ENCODE peak calls at places on chromosomes 13 and 19, in four cellular contexts. U is IMR-90, S is fibroblast of lung, T is AG10803. J is an unnamed sample.
A peak's percentile ranks its signal among the peaks of the same experiment; 100 is the strongest.

GRCh38 chr13:113210834-113211233 is 1.4 kb downstream of the CUL4A start:
- DNase-seq in T (no peak), S (no peak), U (no peak), J (no peak)

GRCh38 chr13:32840840-32841713 is 175.1 kb upstream of the KL start:
- DNase-seq in S (peak; percentile 10), U (no peak), T (no peak), J (peak; percentile 11)

GRCh38 chr19:29283366-29283765 is 70.4 kb upstream of the UQCRFS1 start:
- DNase-seq in U (no peak), T (no peak), S (no peak), J (no peak)

GRCh38 chr19:3045885-3046603 is 16.3 kb downstream of the TLE5 start:
- DNase-seq in U (no peak), T (no peak), S (no peak), J (no peak)

GRCh38 chr13:85806553-85807175 is 7.4 kb upstream of the SLITRK6 start:
- DNase-seq in T (peak; percentile 37), U (peak; percentile 61), S (peak; percentile 30), J (peak; percentile 74)

GRCh38 chr19:55536951-55537740 is at the start of gene SBK2:
- DNase-seq in S (no peak), T (no peak), U (no peak), J (no peak)

GRCh38 chr19:54517483-54517882 is 14.9 kb downstream of the LAIR2 start:
- DNase-seq in U (peak; percentile 2), S (peak; percentile 27), T (peak; percentile 1), J (peak; percentile 81)

GRCh38 chr13:77029436-77029835 is 2.5 kb upstream of the FBXL3 start:
- DNase-seq in T (no peak), S (no peak), U (no peak), J (no peak)

GRCh38 chr13:32262165-32262564 is 53.0 kb downstream of the ZAR1L start:
- DNase-seq in T (no peak), S (peak; percentile 38), U (peak; percentile 39), J (no peak)

GRCh38 chr19:43809762-43810696 is 7.8 kb upstream of the LYPD5 start:
- DNase-seq in S (peak; percentile 61), T (peak; percentile 67), U (peak; percentile 74), J (peak; percentile 73)

GRCh38 chr13:75963318-75963717 is 327.2 kb downstream of the LMO7 start:
- DNase-seq in U (no peak), T (peak; percentile 1), S (no peak), J (no peak)

GRCh38 chr19:3443840-3444694 is 36.3 kb downstream of the SMIM24 start:
- DNase-seq in T (no peak), S (peak; percentile 15), U (peak; percentile 47), J (no peak)

GRCh38 chr19:6219147-6219525 is 60.6 kb downstream of the MLLT1 start:
- DNase-seq in U (no peak), S (no peak), T (no peak), J (no peak)

GRCh38 chr19:5308471-5309437 is 31.9 kb downstream of the PTPRS start:
- DNase-seq in T (peak; percentile 67), U (peak; percentile 90), S (peak; percentile 91), J (peak; percentile 96)

GRCh38 chr13:86684402-86684801 is 885.2 kb upstream of the SLITRK6 start:
- DNase-seq in S (peak; percentile 66), T (no peak), U (no peak), J (no peak)

GRCh38 chr13:80116107-80116506 is 224.8 kb downstream of the SPRY2 start:
- DNase-seq in T (peak; percentile 81), U (peak; percentile 88), S (peak; percentile 86), J (peak; percentile 45)

GRCh38 chr19:34480971-34481821 is at the start of gene WTIP:
- DNase-seq in S (peak; percentile 94), T (peak; percentile 94), U (peak; percentile 88), J (peak; percentile 82)

GRCh38 chr13:90675129-90675528 is 672.4 kb upstream of the MIR17HG start:
- DNase-seq in S (peak; percentile 25), U (no peak), T (no peak), J (no peak)

GRCh38 chr13:106836186-106836802 is 268.4 kb upstream of the ARGLU1 start:
- DNase-seq in S (no peak), U (no peak), T (no peak), J (no peak)
- TF ChIP-seq CTCF in S (no peak), U (no peak), T (no peak), J (no peak)

GRCh38 chr19:19386373-19386869 is 19.1 kb upstream of the GATAD2A start:
- DNase-seq in U (no peak), S (no peak), T (no peak), J (no peak)
- TF ChIP-seq CTCF in U (peak; percentile 28), S (peak; percentile 27), T (peak; percentile 20), J (peak; percentile 40)

GRCh38 chr13:103142091-103142594 is 75.9 kb upstream of the SLC10A2 start:
- DNase-seq in T (no peak), S (no peak), U (no peak), J (no peak)

GRCh38 chr13:103134271-103134670 is 68.1 kb upstream of the SLC10A2 start:
- DNase-seq in U (no peak), T (no peak), S (no peak), J (no peak)

GRCh38 chr13:103145476-103145875 is 79.3 kb upstream of the SLC10A2 start:
- DNase-seq in S (no peak), T (no peak), U (no peak), J (no peak)

DNA sequence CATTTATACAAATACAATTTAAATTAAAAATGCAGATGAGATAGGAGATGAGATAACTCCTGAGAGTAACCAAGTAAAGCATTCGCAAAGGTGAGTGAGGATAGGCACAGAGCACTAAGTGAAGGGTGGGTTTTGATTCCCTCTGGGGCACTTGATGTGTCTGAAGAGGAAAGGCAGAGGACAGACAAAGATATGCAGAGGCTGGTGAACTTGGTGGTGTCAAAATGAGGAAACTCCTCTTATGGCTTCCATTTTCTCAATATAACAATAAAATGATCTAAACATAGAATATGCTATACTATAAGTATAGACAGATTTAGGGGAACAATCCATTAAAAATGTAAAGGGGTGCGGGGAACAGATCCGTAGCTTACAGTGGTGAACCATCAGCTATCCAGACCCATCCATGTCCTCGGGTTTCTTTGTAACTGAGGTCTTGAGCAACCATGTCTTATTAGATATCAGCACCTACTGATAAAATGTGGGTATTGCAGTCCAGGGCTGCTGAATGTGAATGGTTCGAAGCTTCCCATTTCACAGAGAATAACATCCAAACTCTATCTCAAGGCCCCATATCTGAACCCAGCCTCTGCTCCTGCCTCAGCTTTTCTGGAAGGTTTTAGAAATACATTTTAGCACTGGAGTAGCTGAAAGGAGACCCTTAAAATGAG is 73.9 kb upstream of the SLC10A2 start:
- DNase-seq in U (no peak), S (no peak), T (no peak), J (peak; percentile 39)
- TF ChIP-seq CTCF in U (no peak), S (peak; percentile 22), T (no peak), J (peak; percentile 66)

DNA sequence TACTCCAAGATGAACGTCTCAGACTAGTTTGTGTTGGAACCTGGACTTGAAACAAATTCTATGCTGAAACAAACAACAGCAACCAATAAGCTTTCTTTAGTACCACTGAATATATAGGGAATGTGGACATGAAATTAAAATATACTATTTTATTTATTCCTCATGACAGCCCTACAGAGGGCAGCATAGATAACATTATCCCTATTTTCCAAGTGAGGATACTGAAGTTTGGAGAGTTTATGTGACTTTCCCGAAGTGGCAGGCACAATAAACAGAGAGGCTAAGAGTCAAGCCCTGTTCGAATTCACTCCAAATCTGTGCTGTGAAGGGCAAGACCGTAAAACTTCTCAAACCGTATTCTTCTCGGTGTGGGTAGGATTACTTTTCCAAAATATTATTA is 509.9 kb upstream of the GPC6 start:
- DNase-seq in T (peak; percentile 16), U (peak; percentile 19), S (peak; percentile 21), J (peak; percentile 37)
- TF ChIP-seq CTCF in T (peak; percentile 49), U (peak; percentile 60), S (peak; percentile 52), J (peak; percentile 56)

GRCh38 chr13:24541127-24541475 is 28.5 kb upstream of the PARP4 start:
- DNase-seq in S (no peak), U (no peak), T (no peak), J (no peak)

GRCh38 chr13:24539500-24540165 is 27.1 kb upstream of the PARP4 start:
- DNase-seq in U (no peak), S (no peak), T (no peak), J (no peak)

DNA sequence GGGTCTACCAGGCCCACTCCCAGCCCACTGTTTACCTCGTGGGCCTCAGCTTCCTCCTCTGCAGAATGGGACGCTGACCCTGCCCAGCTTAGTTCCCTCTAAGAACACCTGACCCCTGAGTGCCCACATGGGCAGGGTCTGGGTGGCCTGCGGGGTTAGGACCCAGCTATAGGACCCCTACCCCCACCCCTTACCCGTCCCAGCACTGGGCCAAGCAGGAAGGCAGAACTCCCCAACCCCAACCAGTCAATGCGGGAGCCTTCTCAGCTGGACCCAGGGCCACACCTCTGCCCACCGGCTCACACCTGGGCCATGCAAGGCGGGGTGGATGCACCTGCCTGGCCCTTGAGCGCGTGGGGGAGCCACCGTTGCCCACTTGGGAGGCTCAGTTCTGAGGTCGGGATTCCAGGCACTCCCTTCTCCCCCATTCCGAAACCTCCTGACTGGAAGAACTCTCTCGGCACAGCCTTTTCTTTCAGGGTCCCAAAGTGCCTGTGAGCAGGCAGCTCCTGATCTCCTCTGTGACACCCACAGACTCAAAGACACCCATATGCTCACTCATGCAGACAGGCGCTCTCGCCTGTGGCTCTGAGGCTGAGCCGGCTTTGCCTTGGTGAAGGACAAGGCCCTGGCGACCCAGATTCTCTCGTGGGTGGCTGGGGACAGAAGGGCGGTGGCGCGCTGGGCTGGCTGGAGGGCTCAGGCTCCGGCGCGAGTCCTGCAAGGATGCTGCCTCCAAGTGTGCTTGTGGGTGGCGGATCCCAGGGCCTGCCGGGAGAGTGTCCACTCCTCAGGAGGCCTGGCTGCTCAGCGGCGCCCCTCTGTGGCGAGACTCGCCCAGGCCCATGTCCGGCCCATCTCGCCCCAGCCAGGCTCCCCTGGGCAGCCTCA is 27.9 kb upstream of the PARP4 start:
- DNase-seq in U (no peak), T (no peak), S (no peak), J (peak; percentile 10)
- TF ChIP-seq CTCF in U (peak; percentile 19), T (no peak), S (no peak), J (peak; percentile 44)

GRCh38 chr13:26400545-26400944 is 146.6 kb downstream of the CDK8 start:
- DNase-seq in S (no peak), U (no peak), T (no peak), J (no peak)
- TF ChIP-seq CTCF in S (no peak), U (no peak), T (no peak), J (no peak)

GRCh38 chr19:31111741-31112140 is 237.5 kb downstream of the TSHZ3 start:
- DNase-seq in U (no peak), T (no peak), S (no peak), J (no peak)
- TF ChIP-seq CTCF in U (no peak), T (no peak), S (no peak), J (no peak)

GRCh38 chr19:19185853-19186728 is 5.9 kb downstream of the BORCS8 start:
- DNase-seq in T (peak; percentile 16), S (peak; percentile 18), U (peak; percentile 31), J (peak; percentile 77)
- TF ChIP-seq CTCF in T (peak; percentile 52), S (peak; percentile 57), U (peak; percentile 57), J (peak; percentile 87)

J was measured in A673.